ENCODE peak calls at places on chromosome 18, in ten cellular contexts. One of them, this sample, is unnamed. For H3K9me3, the result is how much of the 10 kb centered on the place peaks cover.

GRCh38 chr18:22282311-22283235 is 113.2 kb downstream of the GATA6 start:
- DNase-seq in AG04450: peak
- DNase-seq in CD8-positive, alpha-beta T cell: no peak
- DNase-seq in lower lobe of right lung: no peak
- DNase-seq in left ventricle myocardium inferior: no peak
- DNase-seq in psoas muscle: no peak
- DNase-seq in left lung: no peak
- DNase-seq in A549: peak
- DNase-seq in neural progenitor cell: no peak
- DNase-seq in IMR-90: peak
- DNase-seq in this sample: no peak

GRCh38 chr18:49639643-49640361 is 77.9 kb downstream of the LIPG start:
- DNase-seq in AG04450: no peak
- DNase-seq in neural progenitor cell: no peak
- DNase-seq in lower lobe of right lung: no peak
- DNase-seq in CD8-positive, alpha-beta T cell: no peak
- DNase-seq in IMR-90: no peak
- DNase-seq in left ventricle myocardium inferior: no peak
- DNase-seq in A549: no peak
- DNase-seq in left lung: no peak
- DNase-seq in psoas muscle: no peak
- DNase-seq in this sample: no peak

GRCh38 chr18:56576826-56577573 is 61.4 kb downstream of the TXNL1 start:
- DNase-seq in IMR-90: peak
- DNase-seq in CD8-positive, alpha-beta T cell: no peak
- DNase-seq in A549: no peak
- DNase-seq in neural progenitor cell: no peak
- DNase-seq in left ventricle myocardium inferior: peak
- DNase-seq in AG04450: no peak
- DNase-seq in left lung: no peak
- DNase-seq in lower lobe of right lung: no peak
- DNase-seq in psoas muscle: no peak
- DNase-seq in this sample: no peak

GRCh38 chr18:45168883-45169585 is 446.2 kb upstream of the SLC14A2 start:
- DNase-seq in left ventricle myocardium inferior: no peak
- DNase-seq in IMR-90: peak
- DNase-seq in left lung: no peak
- DNase-seq in AG04450: peak
- DNase-seq in lower lobe of right lung: no peak
- DNase-seq in neural progenitor cell: no peak
- DNase-seq in A549: no peak
- DNase-seq in psoas muscle: no peak
- DNase-seq in CD8-positive, alpha-beta T cell: no peak
- DNase-seq in this sample: no peak

GRCh38 chr18:41624461-41624860 is 330.6 kb upstream of the PIK3C3 start:
- DNase-seq in CD8-positive, alpha-beta T cell: no peak
- DNase-seq in neural progenitor cell: no peak
- DNase-seq in IMR-90: no peak
- DNase-seq in A549: no peak
- DNase-seq in left lung: no peak
- DNase-seq in AG04450: no peak
- DNase-seq in left ventricle myocardium inferior: no peak
- DNase-seq in psoas muscle: no peak
- DNase-seq in lower lobe of right lung: no peak
- DNase-seq in this sample: no peak

GRCh38 chr18:43893001-43893637 is 615.8 kb upstream of the SYT4 start:
- DNase-seq in AG04450: peak
- DNase-seq in CD8-positive, alpha-beta T cell: no peak
- DNase-seq in lower lobe of right lung: no peak
- DNase-seq in left ventricle myocardium inferior: no peak
- DNase-seq in psoas muscle: no peak
- DNase-seq in A549: no peak
- DNase-seq in neural progenitor cell: no peak
- DNase-seq in IMR-90: peak
- DNase-seq in left lung: no peak
- DNase-seq in this sample: no peak

GRCh38 chr18:79611040-79611681 is 68.4 kb upstream of the CTDP1 start:
- DNase-seq in A549: no peak
- DNase-seq in CD8-positive, alpha-beta T cell: no peak
- DNase-seq in neural progenitor cell: no peak
- DNase-seq in left ventricle myocardium inferior: peak
- DNase-seq in left lung: peak
- DNase-seq in AG04450: peak
- DNase-seq in IMR-90: peak
- DNase-seq in psoas muscle: peak
- DNase-seq in lower lobe of right lung: peak
- DNase-seq in this sample: no peak

GRCh38 chr18:13159579-13159978 is 59.0 kb upstream of the LDLRAD4 start:
- DNase-seq in CD8-positive, alpha-beta T cell: no peak
- DNase-seq in left ventricle myocardium inferior: no peak
- DNase-seq in AG04450: peak
- DNase-seq in psoas muscle: no peak
- DNase-seq in left lung: no peak
- DNase-seq in IMR-90: peak
- DNase-seq in lower lobe of right lung: no peak
- DNase-seq in neural progenitor cell: peak
- DNase-seq in A549: peak
- DNase-seq in this sample: no peak

GRCh38 chr18:4691836-4692235 is 236.7 kb upstream of the DLGAP1 start:
- DNase-seq in A549: no peak
- DNase-seq in left lung: no peak
- DNase-seq in neural progenitor cell: no peak
- DNase-seq in lower lobe of right lung: no peak
- DNase-seq in psoas muscle: no peak
- DNase-seq in left ventricle myocardium inferior: no peak
- DNase-seq in IMR-90: no peak
- DNase-seq in CD8-positive, alpha-beta T cell: no peak
- DNase-seq in AG04450: no peak
- DNase-seq in this sample: no peak
- H3K9me3 ChIP-seq in A549: under half
- H3K9me3 ChIP-seq in left lung: under half
- H3K9me3 ChIP-seq in neural progenitor cell: under half
- H3K9me3 ChIP-seq in lower lobe of right lung: under half
- H3K9me3 ChIP-seq in psoas muscle: under half
- H3K9me3 ChIP-seq in left ventricle myocardium inferior: half or more
- H3K9me3 ChIP-seq in IMR-90: under half
- H3K9me3 ChIP-seq in CD8-positive, alpha-beta T cell: under half
- H3K9me3 ChIP-seq in AG04450: under half
- H3K9me3 ChIP-seq in this sample: under half

DNA sequence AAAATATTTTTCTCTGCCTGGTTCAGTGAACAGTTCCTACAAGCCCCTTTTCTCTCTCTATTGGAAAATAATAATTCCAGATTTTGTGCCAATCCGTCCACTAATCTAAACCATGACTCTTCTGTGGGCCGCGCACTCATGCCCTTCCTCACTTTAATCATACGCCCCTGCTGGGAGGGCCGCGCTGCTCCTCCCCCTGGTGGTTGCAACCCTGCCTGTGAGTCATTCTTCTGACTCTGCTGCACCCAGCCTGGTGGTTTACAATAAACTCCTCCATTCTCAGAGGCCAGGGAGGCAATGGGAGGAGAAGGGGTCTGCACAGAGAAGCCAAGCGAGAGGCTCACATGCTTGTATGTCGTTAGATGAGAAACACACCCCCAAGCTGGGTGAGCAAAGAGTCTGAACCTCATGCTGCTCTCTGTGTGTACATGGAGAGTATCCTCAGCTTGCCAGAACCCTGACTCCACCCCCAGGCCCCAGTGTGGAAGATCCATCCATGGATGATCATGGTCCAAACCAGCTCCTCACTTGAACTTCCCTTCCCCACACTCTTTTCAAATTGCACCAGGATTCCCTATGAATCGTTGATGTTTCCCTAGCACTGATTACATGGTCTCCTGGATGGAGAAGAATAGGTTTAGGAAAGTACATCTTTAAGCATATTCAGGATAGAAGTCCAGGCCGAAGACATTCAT is 228.9 kb downstream of the ANKRD30B start:
- DNase-seq in lower lobe of right lung: no peak
- DNase-seq in neural progenitor cell: no peak
- DNase-seq in left ventricle myocardium inferior: no peak
- DNase-seq in AG04450: no peak
- DNase-seq in psoas muscle: no peak
- DNase-seq in A549: no peak
- DNase-seq in left lung: no peak
- DNase-seq in CD8-positive, alpha-beta T cell: no peak
- DNase-seq in IMR-90: no peak
- DNase-seq in this sample: no peak
- H3K9me3 ChIP-seq in lower lobe of right lung: under half
- H3K9me3 ChIP-seq in neural progenitor cell: under half
- H3K9me3 ChIP-seq in left ventricle myocardium inferior: under half
- H3K9me3 ChIP-seq in AG04450: half or more
- H3K9me3 ChIP-seq in psoas muscle: under half
- H3K9me3 ChIP-seq in A549: under half
- H3K9me3 ChIP-seq in left lung: under half
- H3K9me3 ChIP-seq in CD8-positive, alpha-beta T cell: under half
- H3K9me3 ChIP-seq in IMR-90: under half
- H3K9me3 ChIP-seq in this sample: under half

GRCh38 chr18:35603528-35603927 is 22.0 kb downstream of the GALNT1 start:
- DNase-seq in lower lobe of right lung: no peak
- DNase-seq in neural progenitor cell: no peak
- DNase-seq in psoas muscle: no peak
- DNase-seq in left ventricle myocardium inferior: no peak
- DNase-seq in CD8-positive, alpha-beta T cell: no peak
- DNase-seq in IMR-90: no peak
- DNase-seq in left lung: no peak
- DNase-seq in A549: no peak
- DNase-seq in AG04450: no peak
- DNase-seq in this sample: no peak

GRCh38 chr18:35604369-35604768 is 22.8 kb downstream of the GALNT1 start:
- DNase-seq in left lung: no peak
- DNase-seq in lower lobe of right lung: no peak
- DNase-seq in neural progenitor cell: no peak
- DNase-seq in left ventricle myocardium inferior: no peak
- DNase-seq in AG04450: no peak
- DNase-seq in A549: no peak
- DNase-seq in IMR-90: no peak
- DNase-seq in psoas muscle: no peak
- DNase-seq in CD8-positive, alpha-beta T cell: no peak
- DNase-seq in this sample: no peak

GRCh38 chr18:35597758-35598157 is 16.2 kb downstream of the GALNT1 start:
- DNase-seq in neural progenitor cell: no peak
- DNase-seq in IMR-90: no peak
- DNase-seq in AG04450: no peak
- DNase-seq in CD8-positive, alpha-beta T cell: no peak
- DNase-seq in psoas muscle: no peak
- DNase-seq in left lung: no peak
- DNase-seq in A549: no peak
- DNase-seq in left ventricle myocardium inferior: no peak
- DNase-seq in lower lobe of right lung: no peak
- DNase-seq in this sample: no peak

GRCh38 chr18:35605686-35606417 is 24.3 kb downstream of the GALNT1 start:
- DNase-seq in left ventricle myocardium inferior: no peak
- DNase-seq in left lung: no peak
- DNase-seq in neural progenitor cell: no peak
- DNase-seq in psoas muscle: no peak
- DNase-seq in AG04450: no peak
- DNase-seq in CD8-positive, alpha-beta T cell: no peak
- DNase-seq in IMR-90: peak
- DNase-seq in A549: no peak
- DNase-seq in lower lobe of right lung: no peak
- DNase-seq in this sample: no peak

GRCh38 chr18:35602193-35602820 is 20.8 kb downstream of the GALNT1 start:
- DNase-seq in left lung: no peak
- DNase-seq in left ventricle myocardium inferior: no peak
- DNase-seq in IMR-90: no peak
- DNase-seq in A549: no peak
- DNase-seq in neural progenitor cell: no peak
- DNase-seq in AG04450: no peak
- DNase-seq in psoas muscle: no peak
- DNase-seq in lower lobe of right lung: no peak
- DNase-seq in CD8-positive, alpha-beta T cell: no peak
- DNase-seq in this sample: no peak
- H3K9me3 ChIP-seq in left lung: under half
- H3K9me3 ChIP-seq in left ventricle myocardium inferior: half or more
- H3K9me3 ChIP-seq in IMR-90: under half
- H3K9me3 ChIP-seq in A549: under half
- H3K9me3 ChIP-seq in neural progenitor cell: under half
- H3K9me3 ChIP-seq in AG04450: under half
- H3K9me3 ChIP-seq in psoas muscle: under half
- H3K9me3 ChIP-seq in lower lobe of right lung: under half
- H3K9me3 ChIP-seq in CD8-positive, alpha-beta T cell: under half
- H3K9me3 ChIP-seq in this sample: under half

GRCh38 chr18:63960891-63961290 is 9.0 kb upstream of the SERPINB8 start:
- DNase-seq in left ventricle myocardium inferior: no peak
- DNase-seq in IMR-90: no peak
- DNase-seq in CD8-positive, alpha-beta T cell: no peak
- DNase-seq in lower lobe of right lung: no peak
- DNase-seq in A549: no peak
- DNase-seq in AG04450: no peak
- DNase-seq in neural progenitor cell: no peak
- DNase-seq in left lung: no peak
- DNase-seq in psoas muscle: no peak
- DNase-seq in this sample: no peak

GRCh38 chr18:63963610-63964256 is 6.1 kb upstream of the SERPINB8 start:
- DNase-seq in CD8-positive, alpha-beta T cell: peak
- DNase-seq in lower lobe of right lung: no peak
- DNase-seq in left ventricle myocardium inferior: no peak
- DNase-seq in left lung: no peak
- DNase-seq in neural progenitor cell: peak
- DNase-seq in IMR-90: peak
- DNase-seq in AG04450: peak
- DNase-seq in A549: no peak
- DNase-seq in psoas muscle: peak
- DNase-seq in this sample: peak

GRCh38 chr18:63962137-63962536 is 7.7 kb upstream of the SERPINB8 start:
- DNase-seq in left ventricle myocardium inferior: no peak
- DNase-seq in AG04450: no peak
- DNase-seq in A549: no peak
- DNase-seq in left lung: no peak
- DNase-seq in psoas muscle: no peak
- DNase-seq in lower lobe of right lung: no peak
- DNase-seq in IMR-90: no peak
- DNase-seq in neural progenitor cell: no peak
- DNase-seq in CD8-positive, alpha-beta T cell: no peak
- DNase-seq in this sample: no peak

GRCh38 chr18:63964908-63965307 is 5.0 kb upstream of the SERPINB8 start:
- DNase-seq in psoas muscle: no peak
- DNase-seq in lower lobe of right lung: no peak
- DNase-seq in left ventricle myocardium inferior: no peak
- DNase-seq in neural progenitor cell: no peak
- DNase-seq in CD8-positive, alpha-beta T cell: no peak
- DNase-seq in IMR-90: no peak
- DNase-seq in left lung: no peak
- DNase-seq in AG04450: no peak
- DNase-seq in A549: no peak
- DNase-seq in this sample: no peak

DNA sequence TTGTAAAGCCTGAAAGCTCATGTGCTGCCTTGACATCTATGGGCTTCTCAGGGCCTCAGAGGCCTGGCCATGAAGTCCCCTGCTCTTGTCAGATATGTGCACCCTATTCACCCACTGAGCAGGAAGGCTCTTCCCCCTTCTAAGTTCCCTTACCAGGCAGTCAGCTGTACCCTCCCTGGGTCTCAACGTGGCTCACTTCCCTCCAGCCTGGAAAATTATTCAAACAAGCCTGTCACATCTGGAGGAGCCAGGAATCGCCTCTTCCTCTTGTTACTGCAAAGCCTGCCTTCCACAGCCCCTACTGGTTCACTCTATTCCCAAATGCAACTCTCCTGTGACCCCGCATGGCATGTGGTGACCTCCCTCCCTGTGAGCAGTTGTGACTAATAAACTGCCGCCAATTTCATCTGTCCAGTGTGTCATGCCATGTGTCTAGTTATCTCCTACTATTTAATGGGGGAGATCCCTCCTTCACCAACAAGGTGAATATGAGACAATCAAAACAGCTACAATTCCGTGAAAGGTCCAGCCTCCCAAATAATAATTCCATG is 8.4 kb upstream of the SERPINB8 start:
- DNase-seq in left lung: no peak
- DNase-seq in lower lobe of right lung: no peak
- DNase-seq in CD8-positive, alpha-beta T cell: no peak
- DNase-seq in IMR-90: no peak
- DNase-seq in neural progenitor cell: no peak
- DNase-seq in A549: no peak
- DNase-seq in psoas muscle: no peak
- DNase-seq in AG04450: no peak
- DNase-seq in left ventricle myocardium inferior: no peak
- DNase-seq in this sample: no peak
- H3K9me3 ChIP-seq in left lung: under half
- H3K9me3 ChIP-seq in lower lobe of right lung: under half
- H3K9me3 ChIP-seq in CD8-positive, alpha-beta T cell: under half
- H3K9me3 ChIP-seq in IMR-90: under half
- H3K9me3 ChIP-seq in neural progenitor cell: under half
- H3K9me3 ChIP-seq in A549: under half
- H3K9me3 ChIP-seq in psoas muscle: under half
- H3K9me3 ChIP-seq in AG04450: under half
- H3K9me3 ChIP-seq in left ventricle myocardium inferior: under half
- H3K9me3 ChIP-seq in this sample: under half